ENCODE peak calls at places on chromosomes 16 and 17, in six cellular contexts. W is fibroblast of lung, K is A549, N is cardiac muscle cell, X is PC-3, Q is right lobe of liver. R is an unnamed sample. For H3K4me1, the result is how much of the 10 kb centered on the place peaks cover.

GRCh38 chr16:2764718-2765117 is 12.3 kb downstream of the SRRM2 start:
- DNase-seq in W (no peak), K (no peak), X (no peak), N (no peak), Q (no peak), R (peak)

GRCh38 chr17:8473451-8474192 is 37.9 kb downstream of the NDEL1 start:
- DNase-seq in N (no peak), X (peak), Q (no peak), K (no peak), W (no peak), R (no peak)

GRCh38 chr17:38584350-38584925 is 21.3 kb downstream of the SRCIN1 start:
- DNase-seq in X (peak), W (peak), K (peak), Q (peak), N (peak), R (peak)

GRCh38 chr17:80018917-80019651 is 16.6 kb downstream of the TBC1D16 start:
- DNase-seq in X (no peak), K (no peak), N (no peak), W (no peak), Q (peak), R (no peak)

GRCh38 chr17:2792541-2793169 is 3.6 kb upstream of the RAP1GAP2 start:
- DNase-seq in Q (no peak), N (no peak), K (no peak), X (no peak), W (no peak), R (peak)

GRCh38 chr16:15757630-15758251 is 99.1 kb downstream of the MYH11 start:
- DNase-seq in N (no peak), Q (peak), X (no peak), K (no peak), W (no peak), R (peak)

GRCh38 chr16:3401719-3402397 is 843 bp downstream of the ZNF174 start:
- DNase-seq in W (peak), N (peak), K (peak), X (peak), Q (no peak), R (no peak)

GRCh38 chr16:11497851-11498289 is 88.8 kb downstream of the LITAF start:
- DNase-seq in Q (no peak), W (peak), N (peak), K (no peak), X (no peak), R (no peak)

GRCh38 chr16:15854906-15855703 is 1.7 kb downstream of the MYH11 start:
- DNase-seq in N (no peak), K (no peak), X (no peak), Q (no peak), W (no peak), R (no peak)

GRCh38 chr17:41895617-41896016 is 23.1 kb downstream of the ACLY start:
- DNase-seq in X (no peak), Q (no peak), W (peak), N (peak), K (no peak), R (no peak)

GRCh38 chr16:77919761-77920415 is 102.5 kb upstream of the CLEC3A start:
- DNase-seq in Q (no peak), N (no peak), K (no peak), X (no peak), W (no peak), R (no peak)

DNA sequence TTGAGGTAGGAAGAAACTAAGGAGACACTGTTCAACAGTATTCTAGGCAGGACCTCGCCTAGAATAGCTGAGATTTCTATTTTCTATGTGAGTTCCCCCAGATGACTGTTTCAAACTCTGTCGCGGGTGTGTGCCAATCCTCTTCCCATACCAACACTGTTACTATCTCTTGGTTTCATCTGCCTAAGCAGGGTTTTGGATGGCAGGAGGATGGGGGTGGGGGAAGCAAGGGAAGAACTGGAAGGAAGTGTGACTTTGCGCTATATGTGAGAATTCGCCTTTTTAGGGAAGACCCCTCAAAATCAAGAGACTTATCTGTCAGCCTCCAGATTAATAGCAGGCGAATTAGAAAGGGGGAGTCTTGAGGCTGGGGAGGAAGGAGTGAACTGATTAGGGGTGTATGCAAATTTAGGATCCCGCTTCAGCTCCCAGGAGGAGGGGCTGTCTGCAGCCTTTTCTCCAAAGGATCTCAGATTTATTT is 521 bp upstream of the G6PC3 start:
- DNase-seq in N (peak), Q (peak), W (peak), K (peak), X (no peak), R (peak)
- H3K4me3 ChIP-seq in N (peak), Q (peak), W (peak), K (peak), X (peak), R (peak)

DNA sequence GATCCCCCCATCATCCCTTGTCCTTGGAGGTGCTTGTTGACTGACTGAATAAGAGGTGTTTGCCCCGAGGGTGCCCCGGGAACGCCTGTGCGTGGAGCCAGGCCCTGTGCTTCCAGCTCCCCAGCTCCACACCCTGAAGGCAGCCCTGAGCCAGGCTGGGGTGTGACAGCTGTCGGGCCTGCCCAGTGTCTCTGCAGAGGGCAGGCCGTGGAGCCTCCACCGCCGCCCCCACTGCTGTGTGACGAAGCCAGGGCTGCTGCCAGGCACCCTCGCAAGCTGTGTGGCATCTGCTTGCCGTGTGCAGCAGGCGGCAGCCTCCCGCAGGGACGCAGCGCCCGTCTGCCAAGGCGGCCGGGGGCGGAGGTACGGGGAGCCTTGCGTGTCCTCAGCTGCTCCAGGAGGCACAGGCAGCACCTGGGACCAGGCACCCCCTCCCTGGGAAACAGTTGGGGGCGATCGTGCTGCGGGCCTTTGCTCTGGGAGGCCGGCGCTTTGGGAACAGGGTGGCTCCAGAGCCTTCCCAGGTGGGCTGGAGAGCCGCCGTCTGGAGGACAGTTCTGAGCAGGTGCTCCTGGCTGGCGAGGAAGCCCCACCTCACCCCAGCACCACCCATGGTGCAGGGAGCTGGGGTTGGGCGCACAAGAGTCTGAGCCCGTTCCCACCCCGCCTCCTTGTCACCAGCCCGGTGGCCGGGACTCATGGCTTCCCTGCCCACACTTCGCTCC is 26.6 kb downstream of the GSE1 start:
- DNase-seq in W (no peak), X (no peak), Q (no peak), N (no peak), K (no peak), R (peak)
- H3K4me1 ChIP-seq in W (under half), X (under half), Q (under half), N (under half), K (under half), R (under half)

GRCh38 chr16:83517398-83517797 is 290.4 kb upstream of the HSBP1 start:
- DNase-seq in X (no peak), Q (no peak), K (no peak), N (no peak), W (no peak), R (no peak)
- H3K4me3 ChIP-seq in X (no peak), Q (no peak), K (no peak), N (no peak), W (no peak), R (no peak)

GRCh38 chr16:27226976-27227705 is 23.8 kb downstream of the KDM8 start:
- DNase-seq in N (no peak), X (no peak), K (no peak), Q (peak), W (no peak), R (no peak)

GRCh38 chr16:27228621-27229501 is 25.5 kb downstream of the KDM8 start:
- DNase-seq in W (no peak), X (no peak), Q (peak), K (no peak), N (no peak), R (no peak)

GRCh38 chr16:27226476-27226875 is 23.1 kb downstream of the KDM8 start:
- DNase-seq in X (no peak), K (no peak), Q (peak), N (no peak), W (no peak), R (no peak)

GRCh38 chr16:27229891-27230470 is 26.7 kb downstream of the KDM8 start:
- DNase-seq in N (no peak), Q (peak), K (no peak), W (no peak), X (no peak), R (no peak)

GRCh38 chr16:27228036-27228435 is 24.7 kb downstream of the KDM8 start:
- DNase-seq in W (no peak), N (no peak), X (no peak), K (no peak), Q (peak), R (no peak)
- H3K4me1 ChIP-seq in W (under half), N (under half), X (under half), K (under half), Q (under half), R (under half)

GRCh38 chr16:66509576-66509975 is 40.3 kb downstream of the TK2 start:
- DNase-seq in N (no peak), K (no peak), Q (no peak), X (no peak), W (no peak), R (peak)

GRCh38 chr16:66508914-66509496 is 40.9 kb downstream of the TK2 start:
- DNase-seq in K (no peak), N (no peak), X (no peak), Q (no peak), W (no peak), R (peak)

GRCh38 chr16:66510298-66510697 is 39.6 kb downstream of the TK2 start:
- DNase-seq in Q (no peak), K (no peak), X (no peak), N (no peak), W (no peak), R (no peak)

GRCh38 chr16:66508261-66508913 is 41.5 kb downstream of the TK2 start:
- DNase-seq in N (peak), Q (no peak), W (peak), X (peak), K (peak), R (peak)

GRCh38 chr16:66507731-66508239 is 42.1 kb downstream of the TK2 start:
- DNase-seq in K (peak), W (no peak), X (no peak), N (no peak), Q (no peak), R (no peak)
- H3K4me3 ChIP-seq in K (peak), W (no peak), X (no peak), N (no peak), Q (no peak), R (no peak)

GRCh38 chr17:44121206-44121605 is 2.2 kb downstream of the HDAC5 start:
- DNase-seq in X (no peak), N (no peak), Q (no peak), K (no peak), W (no peak), R (peak)
- H3K4me1 ChIP-seq in X (under half), N (under half), Q (under half), K (under half), W (under half), R (under half)

DNA sequence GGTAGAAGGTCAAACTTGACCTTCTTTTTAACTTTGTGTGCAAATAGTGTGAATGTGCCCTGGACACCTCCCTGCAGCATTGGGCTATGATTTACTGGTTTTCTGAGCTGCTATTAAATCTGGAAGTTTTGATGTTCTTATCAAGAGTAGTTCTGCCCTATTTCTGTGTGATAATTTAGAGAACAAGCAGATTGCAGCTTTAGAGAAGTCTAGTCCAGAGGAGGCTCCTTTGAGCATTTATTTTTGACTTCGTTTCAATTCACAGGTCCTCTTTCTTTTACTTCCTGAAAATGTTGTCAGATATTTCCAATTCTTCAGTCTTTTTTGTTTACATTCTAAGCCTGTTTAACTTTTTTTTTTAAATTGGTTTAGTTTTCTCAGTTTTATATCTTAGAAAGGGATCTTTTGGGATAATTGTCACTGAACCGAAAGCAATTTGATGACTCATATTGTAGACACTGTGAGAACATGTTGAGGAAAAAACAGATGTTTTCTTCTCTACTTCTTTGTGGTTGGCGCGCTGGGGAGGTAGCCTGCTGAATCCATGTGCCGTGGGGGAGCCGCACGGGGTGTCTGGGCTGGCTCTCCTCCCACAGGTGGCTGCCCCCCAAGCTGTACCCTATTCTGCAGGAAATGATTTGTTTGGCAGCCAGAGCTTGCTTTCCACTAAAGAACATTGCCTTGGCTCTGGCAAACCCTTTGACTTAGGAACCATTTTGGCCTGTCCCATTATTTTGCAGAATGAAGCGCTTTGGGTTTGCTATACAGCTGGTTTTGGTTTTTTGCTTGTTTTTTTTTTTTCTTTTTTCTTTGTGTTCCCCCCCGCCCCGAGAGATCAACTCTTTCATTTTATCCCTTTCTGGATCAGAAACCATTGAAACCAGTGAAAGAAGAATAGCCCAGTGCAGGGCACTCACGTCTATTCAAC is 53.4 kb downstream of the MFSD11 start:
- DNase-seq in W (peak), X (peak), Q (no peak), N (peak), K (peak), R (no peak)
- H3K4me3 ChIP-seq in W (no peak), X (peak), Q (no peak), N (no peak), K (no peak), R (no peak)

GRCh38 chr16:17377360-17378324 is 93.1 kb downstream of the XYLT1 start:
- DNase-seq in X (no peak), Q (no peak), K (no peak), W (peak), N (no peak), R (no peak)
- H3K4me1 ChIP-seq in X (under half), Q (under half), K (under half), W (under half), N (half or more), R (under half)

R was measured in kidney.